ENCODE peak calls at places on chromosomes 13 and 19, in six cellular contexts. One of them, this sample, is unnamed.

GRCh38 chr13:34320084-34320483 is 502.1 kb downstream of the RFC3 start:
- DNase-seq in WERI-Rb-1: no peak
- DNase-seq in breast epithelium: no peak
- DNase-seq in Peyer's patch: no peak
- DNase-seq in CD4-positive, alpha-beta memory T cell: no peak
- DNase-seq in H7: no peak
- DNase-seq in this sample: no peak

GRCh38 chr19:1860821-1861598 is 2.4 kb downstream of the KLF16 start:
- DNase-seq in WERI-Rb-1: no peak
- DNase-seq in breast epithelium: no peak
- DNase-seq in Peyer's patch: no peak
- DNase-seq in CD4-positive, alpha-beta memory T cell: no peak
- DNase-seq in H7: peak; percentile 73
- DNase-seq in this sample: no peak

GRCh38 chr19:3403489-3404323 is 37.3 kb downstream of the NFIC start:
- DNase-seq in WERI-Rb-1: no peak
- DNase-seq in breast epithelium: peak; percentile 88
- DNase-seq in Peyer's patch: peak; percentile 39
- DNase-seq in CD4-positive, alpha-beta memory T cell: no peak
- DNase-seq in H7: peak; percentile 70
- DNase-seq in this sample: no peak

GRCh38 chr19:29564574-29565005 is 38.8 kb downstream of the VSTM2B start:
- DNase-seq in WERI-Rb-1: no peak
- DNase-seq in breast epithelium: no peak
- DNase-seq in Peyer's patch: no peak
- DNase-seq in CD4-positive, alpha-beta memory T cell: no peak
- DNase-seq in H7: peak; percentile 41
- DNase-seq in this sample: no peak

GRCh38 chr13:30898721-30899188 is 7.3 kb upstream of the MEDAG start:
- DNase-seq in WERI-Rb-1: no peak
- DNase-seq in breast epithelium: no peak
- DNase-seq in Peyer's patch: no peak
- DNase-seq in CD4-positive, alpha-beta memory T cell: no peak
- DNase-seq in H7: no peak
- DNase-seq in this sample: no peak

GRCh38 chr19:40416918-40417713 is 3.9 kb upstream of the PRX start:
- DNase-seq in WERI-Rb-1: peak; percentile 36
- DNase-seq in breast epithelium: peak; percentile 71
- DNase-seq in Peyer's patch: no peak
- DNase-seq in CD4-positive, alpha-beta memory T cell: no peak
- DNase-seq in H7: peak; percentile 41
- DNase-seq in this sample: no peak

GRCh38 chr19:12379732-12380443 is 14.4 kb upstream of the ZNF442 start:
- DNase-seq in WERI-Rb-1: no peak
- DNase-seq in breast epithelium: no peak
- DNase-seq in Peyer's patch: no peak
- DNase-seq in CD4-positive, alpha-beta memory T cell: no peak
- DNase-seq in H7: no peak
- DNase-seq in this sample: no peak

GRCh38 chr13:49329831-49330545 is 82.3 kb downstream of the CDADC1 start:
- DNase-seq in WERI-Rb-1: no peak
- DNase-seq in breast epithelium: no peak
- DNase-seq in Peyer's patch: no peak
- DNase-seq in CD4-positive, alpha-beta memory T cell: no peak
- DNase-seq in H7: no peak
- DNase-seq in this sample: no peak

GRCh38 chr13:59689057-59689456 is 474.7 kb downstream of the DIAPH3 start:
- DNase-seq in WERI-Rb-1: no peak
- DNase-seq in breast epithelium: no peak
- DNase-seq in Peyer's patch: no peak
- DNase-seq in CD4-positive, alpha-beta memory T cell: no peak
- DNase-seq in H7: peak; percentile 41
- DNase-seq in this sample: no peak

GRCh38 chr13:30971575-30971974 is 39.1 kb downstream of the TEX26 start:
- DNase-seq in WERI-Rb-1: no peak
- DNase-seq in breast epithelium: no peak
- DNase-seq in Peyer's patch: no peak
- DNase-seq in CD4-positive, alpha-beta memory T cell: no peak
- DNase-seq in H7: no peak
- DNase-seq in this sample: no peak

GRCh38 chr13:112928958-112929777 is 39.8 kb upstream of the MCF2L start:
- DNase-seq in WERI-Rb-1: no peak
- DNase-seq in breast epithelium: no peak
- DNase-seq in Peyer's patch: no peak
- DNase-seq in CD4-positive, alpha-beta memory T cell: no peak
- DNase-seq in H7: no peak
- DNase-seq in this sample: peak; percentile 85

GRCh38 chr19:3580156-3580955 is 4.9 kb upstream of the GIPC3 start:
- DNase-seq in WERI-Rb-1: no peak
- DNase-seq in breast epithelium: no peak
- DNase-seq in Peyer's patch: no peak
- DNase-seq in CD4-positive, alpha-beta memory T cell: no peak
- DNase-seq in H7: no peak
- DNase-seq in this sample: no peak

GRCh38 chr19:15469513-15470297 is 5.4 kb upstream of the RASAL3 start:
- DNase-seq in WERI-Rb-1: no peak
- DNase-seq in breast epithelium: no peak
- DNase-seq in Peyer's patch: no peak
- DNase-seq in CD4-positive, alpha-beta memory T cell: peak; percentile 25
- DNase-seq in H7: peak; percentile 83
- DNase-seq in this sample: no peak

GRCh38 chr19:44346556-44346955 is 9.9 kb downstream of the ZNF112 start:
- DNase-seq in WERI-Rb-1: no peak
- DNase-seq in breast epithelium: no peak
- DNase-seq in Peyer's patch: no peak
- DNase-seq in CD4-positive, alpha-beta memory T cell: no peak
- DNase-seq in H7: no peak
- DNase-seq in this sample: no peak

GRCh38 chr13:98557934-98558630 is 18.8 kb downstream of the STK24 start:
- DNase-seq in WERI-Rb-1: peak; percentile 53
- DNase-seq in breast epithelium: no peak
- DNase-seq in Peyer's patch: no peak
- DNase-seq in CD4-positive, alpha-beta memory T cell: no peak
- DNase-seq in H7: no peak
- DNase-seq in this sample: no peak

GRCh38 chr19:42366676-42367075 is 23.4 kb downstream of the CNFN start:
- DNase-seq in WERI-Rb-1: no peak
- DNase-seq in breast epithelium: no peak
- DNase-seq in Peyer's patch: no peak
- DNase-seq in CD4-positive, alpha-beta memory T cell: no peak
- DNase-seq in H7: no peak
- DNase-seq in this sample: no peak

GRCh38 chr19:4873930-4874329 is 6.5 kb upstream of the PLIN3 start:
- DNase-seq in WERI-Rb-1: no peak
- DNase-seq in breast epithelium: no peak
- DNase-seq in Peyer's patch: no peak
- DNase-seq in CD4-positive, alpha-beta memory T cell: no peak
- DNase-seq in H7: no peak
- DNase-seq in this sample: no peak

GRCh38 chr19:19078801-19079200 is 15.0 kb downstream of the SLC25A42 start:
- DNase-seq in WERI-Rb-1: no peak
- DNase-seq in breast epithelium: no peak
- DNase-seq in Peyer's patch: no peak
- DNase-seq in CD4-positive, alpha-beta memory T cell: no peak
- DNase-seq in H7: no peak
- DNase-seq in this sample: no peak

GRCh38 chr13:41050041-41050440 is 11.3 kb upstream of the WBP4 start:
- DNase-seq in WERI-Rb-1: no peak
- DNase-seq in breast epithelium: no peak
- DNase-seq in Peyer's patch: no peak
- DNase-seq in CD4-positive, alpha-beta memory T cell: no peak
- DNase-seq in H7: no peak
- DNase-seq in this sample: no peak

GRCh38 chr13:41500501-41500900 is 43.2 kb downstream of the RGCC start:
- DNase-seq in WERI-Rb-1: no peak
- DNase-seq in breast epithelium: no peak
- DNase-seq in Peyer's patch: peak; percentile 62
- DNase-seq in CD4-positive, alpha-beta memory T cell: peak; percentile 26
- DNase-seq in H7: no peak
- DNase-seq in this sample: no peak

GRCh38 chr13:36736119-36736726 is 62.4 kb downstream of the SERTM1 start:
- DNase-seq in WERI-Rb-1: peak; percentile 32
- DNase-seq in breast epithelium: no peak
- DNase-seq in Peyer's patch: peak; percentile 19
- DNase-seq in CD4-positive, alpha-beta memory T cell: peak; percentile 25
- DNase-seq in H7: peak; percentile 38
- DNase-seq in this sample: peak; percentile 63

GRCh38 chr13:91216928-91217700 is 130.4 kb upstream of the MIR17HG start:
- DNase-seq in WERI-Rb-1: no peak
- DNase-seq in breast epithelium: no peak
- DNase-seq in Peyer's patch: no peak
- DNase-seq in CD4-positive, alpha-beta memory T cell: no peak
- DNase-seq in H7: peak; percentile 18
- DNase-seq in this sample: no peak

GRCh38 chr19:489418-490196 is 6.7 kb upstream of the MADCAM1 start:
- DNase-seq in WERI-Rb-1: no peak
- DNase-seq in breast epithelium: no peak
- DNase-seq in Peyer's patch: no peak
- DNase-seq in CD4-positive, alpha-beta memory T cell: no peak
- DNase-seq in H7: peak; percentile 86
- DNase-seq in this sample: no peak

GRCh38 chr13:111187879-111188643 is 73.0 kb downstream of the ARHGEF7 start:
- DNase-seq in WERI-Rb-1: no peak
- DNase-seq in breast epithelium: no peak
- DNase-seq in Peyer's patch: no peak
- DNase-seq in CD4-positive, alpha-beta memory T cell: no peak
- DNase-seq in H7: no peak
- DNase-seq in this sample: peak; percentile 65

GRCh38 chr19:40530091-40530901 is 46.4 kb upstream of the SHKBP1 start:
- DNase-seq in WERI-Rb-1: peak; percentile 56
- DNase-seq in breast epithelium: no peak
- DNase-seq in Peyer's patch: no peak
- DNase-seq in CD4-positive, alpha-beta memory T cell: no peak
- DNase-seq in H7: peak; percentile 100
- DNase-seq in this sample: peak; percentile 65

GRCh38 chr13:98890186-98890585 is 87.7 kb downstream of the DOCK9 start:
- DNase-seq in WERI-Rb-1: no peak
- DNase-seq in breast epithelium: no peak
- DNase-seq in Peyer's patch: no peak
- DNase-seq in CD4-positive, alpha-beta memory T cell: no peak
- DNase-seq in H7: no peak
- DNase-seq in this sample: peak; percentile 39

GRCh38 chr13:90485441-90485840 is 862.0 kb upstream of the MIR17HG start:
- DNase-seq in WERI-Rb-1: no peak
- DNase-seq in breast epithelium: no peak
- DNase-seq in Peyer's patch: no peak
- DNase-seq in CD4-positive, alpha-beta memory T cell: no peak
- DNase-seq in H7: no peak
- DNase-seq in this sample: no peak

GRCh38 chr13:60765700-60766411 is 368.8 kb downstream of the TDRD3 start:
- DNase-seq in WERI-Rb-1: no peak
- DNase-seq in breast epithelium: no peak
- DNase-seq in Peyer's patch: no peak
- DNase-seq in CD4-positive, alpha-beta memory T cell: no peak
- DNase-seq in H7: no peak
- DNase-seq in this sample: no peak

GRCh38 chr19:18419699-18420460 is 682 bp downstream of the SSBP4 start:
- DNase-seq in WERI-Rb-1: no peak
- DNase-seq in breast epithelium: no peak
- DNase-seq in Peyer's patch: peak; percentile 62
- DNase-seq in CD4-positive, alpha-beta memory T cell: peak; percentile 55
- DNase-seq in H7: peak; percentile 88
- DNase-seq in this sample: peak; percentile 56

GRCh38 chr13:24146961-24147569 is 13.5 kb upstream of the SPATA13 start:
- DNase-seq in WERI-Rb-1: no peak
- DNase-seq in breast epithelium: no peak
- DNase-seq in Peyer's patch: no peak
- DNase-seq in CD4-positive, alpha-beta memory T cell: no peak
- DNase-seq in H7: no peak
- DNase-seq in this sample: no peak

GRCh38 chr13:24145231-24145630 is 15.3 kb upstream of the SPATA13 start:
- DNase-seq in WERI-Rb-1: no peak
- DNase-seq in breast epithelium: no peak
- DNase-seq in Peyer's patch: no peak
- DNase-seq in CD4-positive, alpha-beta memory T cell: no peak
- DNase-seq in H7: no peak
- DNase-seq in this sample: no peak

GRCh38 chr13:24148414-24149305 is 11.9 kb upstream of the SPATA13 start:
- DNase-seq in WERI-Rb-1: no peak
- DNase-seq in breast epithelium: peak; percentile 84
- DNase-seq in Peyer's patch: no peak
- DNase-seq in CD4-positive, alpha-beta memory T cell: no peak
- DNase-seq in H7: peak; percentile 59
- DNase-seq in this sample: no peak

GRCh38 chr13:24149306-24150032 is 11.1 kb upstream of the SPATA13 start:
- DNase-seq in WERI-Rb-1: no peak
- DNase-seq in breast epithelium: no peak
- DNase-seq in Peyer's patch: no peak
- DNase-seq in CD4-positive, alpha-beta memory T cell: no peak
- DNase-seq in H7: no peak
- DNase-seq in this sample: no peak

GRCh38 chr13:24147570-24147963 is 13.0 kb upstream of the SPATA13 start:
- DNase-seq in WERI-Rb-1: no peak
- DNase-seq in breast epithelium: no peak
- DNase-seq in Peyer's patch: no peak
- DNase-seq in CD4-positive, alpha-beta memory T cell: no peak
- DNase-seq in H7: no peak
- DNase-seq in this sample: no peak
- H3K4me3 ChIP-seq in WERI-Rb-1: no peak overlapping the region
- H3K4me3 ChIP-seq in breast epithelium: no peak overlapping the region
- H3K4me3 ChIP-seq in Peyer's patch: no peak overlapping the region
- H3K4me3 ChIP-seq in CD4-positive, alpha-beta memory T cell: no peak overlapping the region
- H3K4me3 ChIP-seq in H7: no peak overlapping the region
- H3K4me3 ChIP-seq in this sample: no peak overlapping the region

GRCh38 chr13:102930566-102930965 is 84.7 kb downstream of the ERCC5 start:
- DNase-seq in WERI-Rb-1: no peak
- DNase-seq in breast epithelium: no peak
- DNase-seq in Peyer's patch: no peak
- DNase-seq in CD4-positive, alpha-beta memory T cell: no peak
- DNase-seq in H7: no peak
- DNase-seq in this sample: no peak

GRCh38 chr13:102933076-102933922 is 87.5 kb downstream of the ERCC5 start:
- DNase-seq in WERI-Rb-1: no peak
- DNase-seq in breast epithelium: no peak
- DNase-seq in Peyer's patch: no peak
- DNase-seq in CD4-positive, alpha-beta memory T cell: no peak
- DNase-seq in H7: no peak
- DNase-seq in this sample: no peak

GRCh38 chr13:102928971-102929370 is 83.1 kb downstream of the ERCC5 start:
- DNase-seq in WERI-Rb-1: no peak
- DNase-seq in breast epithelium: no peak
- DNase-seq in Peyer's patch: no peak
- DNase-seq in CD4-positive, alpha-beta memory T cell: no peak
- DNase-seq in H7: no peak
- DNase-seq in this sample: no peak
- H3K4me3 ChIP-seq in WERI-Rb-1: no peak overlapping the region
- H3K4me3 ChIP-seq in breast epithelium: no peak overlapping the region
- H3K4me3 ChIP-seq in Peyer's patch: no peak overlapping the region
- H3K4me3 ChIP-seq in CD4-positive, alpha-beta memory T cell: no peak overlapping the region
- H3K4me3 ChIP-seq in H7: no peak overlapping the region
- H3K4me3 ChIP-seq in this sample: no peak overlapping the region

GRCh38 chr19:34578173-34578572 is 96.6 kb downstream of the WTIP start:
- DNase-seq in WERI-Rb-1: no peak
- DNase-seq in breast epithelium: no peak
- DNase-seq in Peyer's patch: no peak
- DNase-seq in CD4-positive, alpha-beta memory T cell: no peak
- DNase-seq in H7: no peak
- DNase-seq in this sample: no peak
- H3K4me3 ChIP-seq in WERI-Rb-1: no peak overlapping the region
- H3K4me3 ChIP-seq in breast epithelium: no peak overlapping the region
- H3K4me3 ChIP-seq in Peyer's patch: no peak overlapping the region
- H3K4me3 ChIP-seq in CD4-positive, alpha-beta memory T cell: no peak overlapping the region
- H3K4me3 ChIP-seq in H7: no peak overlapping the region
- H3K4me3 ChIP-seq in this sample: no peak overlapping the region

GRCh38 chr13:27360562-27360961 is 63.9 kb upstream of the GTF3A start:
- DNase-seq in WERI-Rb-1: no peak
- DNase-seq in breast epithelium: no peak
- DNase-seq in Peyer's patch: no peak
- DNase-seq in CD4-positive, alpha-beta memory T cell: no peak
- DNase-seq in H7: no peak
- DNase-seq in this sample: no peak
- H3K4me3 ChIP-seq in WERI-Rb-1: no peak overlapping the region
- H3K4me3 ChIP-seq in breast epithelium: no peak overlapping the region
- H3K4me3 ChIP-seq in Peyer's patch: no peak overlapping the region
- H3K4me3 ChIP-seq in CD4-positive, alpha-beta memory T cell: no peak overlapping the region
- H3K4me3 ChIP-seq in H7: no peak overlapping the region
- H3K4me3 ChIP-seq in this sample: no peak overlapping the region

This sample was measured in BE2C.